ENCODE peak calls at places on chromosomes 1 and 21, in four cellular contexts. X is HepG2, I is K562, Z is H1. U is an unnamed sample.

GRCh38 chr21:35381743-35382310 is 332.7 kb upstream of the RUNX1 start:
- DNase-seq in X (no peak), I (no peak), Z (no peak), U (no peak)

GRCh38 chr21:18155508-18156193 is 89.0 kb upstream of the CHODL start:
- DNase-seq in X (no peak), I (no peak), Z (no peak), U (no peak)

GRCh38 chr1:155091071-155092051 is 12.7 kb downstream of the EFNA3 start:
- DNase-seq in X (peak; percentile 78), I (peak; percentile 83), Z (peak; percentile 97), U (peak; percentile 73)

GRCh38 chr1:8238141-8239038 is 79.5 kb upstream of the SLC45A1 start:
- DNase-seq in X (peak; percentile 40), I (no peak), Z (no peak), U (peak; percentile 58)

GRCh38 chr1:67257173-67257535 is 50.5 kb upstream of the IL12RB2 start:
- DNase-seq in X (no peak), I (no peak), Z (no peak), U (no peak)

GRCh38 chr1:236301080-236301957 is 19.6 kb upstream of the ERO1B start:
- DNase-seq in X (no peak), I (no peak), Z (no peak), U (no peak)

GRCh38 chr1:15289251-15289651 is 42.2 kb downstream of the FHAD1 start:
- DNase-seq in X (no peak), I (no peak), Z (no peak), U (no peak)

GRCh38 chr1:71908871-71909390 is 373.4 kb downstream of the NEGR1 start:
- DNase-seq in X (no peak), I (no peak), Z (no peak), U (no peak)

DNA sequence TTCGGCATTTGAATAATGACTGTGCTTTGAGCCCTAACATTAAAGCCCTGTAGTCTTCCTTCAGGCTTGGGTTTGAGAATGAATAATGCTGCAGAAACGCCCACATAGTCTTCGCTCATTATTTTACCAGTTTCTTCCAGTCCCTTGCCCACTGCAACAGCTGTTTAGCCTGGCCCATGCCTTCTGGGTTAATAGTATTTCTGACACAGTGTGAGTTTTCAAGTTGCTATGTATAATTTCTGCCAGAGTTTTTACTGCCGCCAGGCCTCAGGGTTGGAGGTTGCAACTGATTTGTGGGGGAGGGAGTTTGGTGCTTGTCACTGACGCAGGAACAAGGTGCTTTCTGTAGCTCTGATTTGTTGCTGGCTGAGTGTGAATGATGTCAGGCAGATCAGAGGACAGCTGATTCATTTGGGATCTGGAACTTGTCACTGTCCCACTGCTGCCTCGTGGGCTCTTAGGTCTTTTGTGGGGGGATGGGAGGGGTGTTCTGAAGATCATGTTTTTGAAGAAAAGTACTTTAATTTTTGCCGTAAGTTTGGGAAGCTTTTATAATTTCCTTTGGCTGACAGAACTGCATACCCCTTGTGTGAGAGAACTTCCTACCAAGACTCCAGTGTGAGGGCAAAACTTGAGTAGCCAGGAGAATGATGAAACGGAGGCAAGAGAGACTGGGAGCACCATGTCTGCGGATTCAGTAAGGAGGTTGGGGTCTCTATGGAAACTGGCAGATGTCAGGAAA is 109.9 kb downstream of the MAST2 start:
- DNase-seq in X (no peak), I (peak; percentile 21), Z (no peak), U (no peak)
- TF ChIP-seq PHF8 in X (no peak), I (no peak), Z (no peak), U (no peak)

GRCh38 chr1:166888710-166889109 is 12.6 kb upstream of the TADA1 start:
- DNase-seq in X (no peak), I (peak; percentile 27), Z (no peak), U (no peak)
- TF ChIP-seq EP300 in X (no peak), I (no peak), Z (no peak), U (no peak)

GRCh38 chr1:192737311-192737710 is 71.5 kb upstream of the RGS2 start:
- DNase-seq in X (no peak), I (no peak), Z (no peak), U (no peak)

GRCh38 chr1:192729500-192729899 is 79.3 kb upstream of the RGS2 start:
- DNase-seq in X (no peak), I (no peak), Z (no peak), U (no peak)

GRCh38 chr1:192730206-192730605 is 78.6 kb upstream of the RGS2 start:
- DNase-seq in X (no peak), I (no peak), Z (no peak), U (no peak)

GRCh38 chr1:192735298-192735697 is 73.5 kb upstream of the RGS2 start:
- DNase-seq in X (no peak), I (no peak), Z (no peak), U (no peak)

DNA sequence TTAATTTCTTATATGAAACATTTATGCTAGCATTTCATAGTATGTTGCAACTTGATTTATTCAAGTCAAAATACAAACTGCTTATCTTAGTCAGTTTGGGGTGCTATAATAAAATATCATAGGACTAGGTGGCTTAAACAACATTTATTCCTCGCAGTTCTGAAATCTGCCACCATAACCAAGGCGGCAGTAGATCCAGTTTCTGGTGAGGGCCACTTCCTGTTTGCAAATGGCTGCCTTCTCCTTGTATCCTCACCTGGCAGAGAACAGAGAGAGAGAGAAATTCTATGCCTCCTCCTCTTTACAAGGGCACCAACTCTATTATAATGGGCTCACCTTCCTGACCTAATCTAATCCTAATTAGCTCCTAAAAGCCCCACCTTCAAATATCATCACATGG is 76.1 kb upstream of the RGS2 start:
- DNase-seq in X (peak; percentile 21), I (no peak), Z (no peak), U (peak; percentile 10)
- TF ChIP-seq PHF8 in X (no peak), I (no peak), Z (no peak), U (no peak)

GRCh38 chr1:197841158-197841557 is 61.3 kb upstream of the C1orf53 start:
- DNase-seq in X (peak; percentile 12), I (no peak), Z (no peak), U (no peak)

GRCh38 chr1:197841828-197842573 is 60.4 kb upstream of the C1orf53 start:
- DNase-seq in X (no peak), I (no peak), Z (no peak), U (no peak)

GRCh38 chr1:197838836-197839235 is 63.6 kb upstream of the DENND1B start:
- DNase-seq in X (no peak), I (no peak), Z (no peak), U (peak; percentile 56)

GRCh38 chr1:197837911-197838310 is 62.6 kb upstream of the DENND1B start:
- DNase-seq in X (peak; percentile 36), I (no peak), Z (no peak), U (no peak)
- TF ChIP-seq EP300 in X (no peak), I (no peak), Z (no peak), U (no peak)

GRCh38 chr1:93463960-93464359 is 16.0 kb downstream of the FNBP1L start:
- DNase-seq in X (no peak), I (no peak), Z (no peak), U (no peak)

GRCh38 chr1:93459126-93459525 is 11.2 kb downstream of the FNBP1L start:
- DNase-seq in X (no peak), I (no peak), Z (no peak), U (no peak)

GRCh38 chr1:93461236-93461635 is 13.3 kb downstream of the FNBP1L start:
- DNase-seq in X (peak; percentile 9), I (no peak), Z (no peak), U (no peak)
- TF ChIP-seq PHF8 in X (no peak), I (no peak), Z (no peak), U (no peak)

GRCh38 chr1:13593511-13594131 is 10.0 kb downstream of the PDPN start:
- DNase-seq in X (no peak), I (no peak), Z (no peak), U (no peak)
- TF ChIP-seq EP300 in X (no peak), I (no peak), Z (no peak), U (no peak)

GRCh38 chr21:37139154-37139553 is 66.1 kb downstream of the TTC3 start:
- DNase-seq in X (no peak), I (no peak), Z (no peak), U (no peak)
- TF ChIP-seq PHF8 in X (no peak), I (no peak), Z (no peak), U (no peak)

U was measured in A549.